ENCODE peak calls at places on chromosomes 12 and 14, in four cellular contexts. H is IMR-90, I is mesendoderm, R is H1. E is an unnamed sample.

GRCh38 chr14:68541128-68541896 is 251.6 kb downstream of the ZFP36L1 start:
- DNase-seq in I (no peak), H (no peak), R (no peak), E (no peak)

GRCh38 chr14:92785601-92786426 is 8.3 kb upstream of the GOLGA5 start:
- DNase-seq in I (peak), H (peak), R (no peak), E (peak)

GRCh38 chr12:31896514-31897039 is 62.6 kb upstream of the RESF1 start:
- DNase-seq in H (peak), R (no peak), I (peak), E (no peak)

GRCh38 chr12:57058454-57058853 is 8.5 kb upstream of the MYO1A start:
- DNase-seq in I (no peak), R (no peak), H (no peak), E (no peak)

GRCh38 chr14:26811756-26812305 is 214.0 kb upstream of the NOVA1 start:
- DNase-seq in I (no peak), H (no peak), R (no peak), E (no peak)

GRCh38 chr12:12704593-12705230 is 8.7 kb upstream of the GPR19 start:
- DNase-seq in I (peak), H (peak), R (no peak), E (peak)

GRCh38 chr14:22650046-22650739 is 6.0 kb upstream of the OR6J1 start:
- DNase-seq in R (no peak), I (no peak), H (no peak), E (no peak)

GRCh38 chr12:8080131-8080530 is 1.9 kb upstream of the NECAP1 start:
- DNase-seq in I (no peak), R (no peak), H (no peak), E (no peak)

GRCh38 chr14:104428860-104429259 is 150.7 kb upstream of the C14orf180 start:
- DNase-seq in I (no peak), R (no peak), H (no peak), E (peak)

GRCh38 chr12:58919271-58920101 is 818 bp downstream of the LRIG3 start:
- DNase-seq in I (peak), H (peak), R (no peak), E (peak)

GRCh38 chr12:49537709-49538601 is 875 bp upstream of the KCNH3 start:
- DNase-seq in I (peak), R (no peak), H (no peak), E (peak)

GRCh38 chr14:92408186-92408585 is 85.2 kb downstream of the SLC24A4 start:
- DNase-seq in R (no peak), H (peak), I (peak), E (no peak)

GRCh38 chr14:53151867-53152626 is 1.1 kb downstream of the DDHD1 start:
- DNase-seq in I (peak), R (no peak), H (peak), E (peak)

GRCh38 chr12:123069436-123070266 is 81.2 kb downstream of the PITPNM2 start:
- DNase-seq in R (no peak), I (no peak), H (no peak), E (no peak)

GRCh38 chr12:6613015-6613775 is 6.0 kb upstream of the CHD4 start:
- DNase-seq in R (no peak), H (peak), I (peak), E (peak)

GRCh38 chr12:102806110-102806509 is 110.9 kb downstream of the PAH start:
- DNase-seq in H (no peak), I (peak), R (no peak), E (no peak)

GRCh38 chr14:89178802-89179201 is 238.2 kb downstream of the FOXN3 start:
- DNase-seq in R (no peak), I (no peak), H (peak), E (no peak)

GRCh38 chr14:98234208-98234607 is 1037.8 kb downstream of the BCL11B start:
- DNase-seq in H (no peak), R (no peak), I (no peak), E (no peak)

GRCh38 chr14:67734675-67735074 is 33.0 kb downstream of the RDH12 start:
- DNase-seq in I (peak), R (no peak), H (peak), E (peak)

GRCh38 chr12:71710276-71711125 is 24.6 kb downstream of the TMEM19 start:
- DNase-seq in I (peak), R (peak), H (peak), E (no peak)

GRCh38 chr12:3030821-3031415 is 46.3 kb upstream of the TSPAN9 start:
- DNase-seq in I (no peak), R (no peak), H (no peak), E (no peak)

GRCh38 chr12:46364777-46365580 is 7.6 kb downstream of the SLC38A2 start:
- DNase-seq in R (no peak), I (no peak), H (peak), E (no peak)

GRCh38 chr14:36583242-36584166 is 1.1 kb upstream of the NKX2-8 start:
- DNase-seq in I (peak), H (no peak), R (no peak), E (peak)

GRCh38 chr14:99609245-99610117 is 5.5 kb upstream of the CCDC85C start:
- DNase-seq in H (peak), I (no peak), R (no peak), E (no peak)

GRCh38 chr12:104064842-104065441 is 611 bp downstream of the HCFC2 start:
- DNase-seq in R (no peak), H (no peak), I (peak), E (no peak)

GRCh38 chr14:90193925-90194324 is 62.4 kb upstream of the PSMC1 start:
- DNase-seq in I (peak), H (no peak), R (no peak), E (peak)

GRCh38 chr12:74365178-74365964 is 172.3 kb upstream of the ATXN7L3B start:
- DNase-seq in I (peak), R (no peak), H (peak), E (peak)

GRCh38 chr12:115354476-115354890 is 670.5 kb upstream of the TBX3 start:
- DNase-seq in H (peak), R (no peak), I (no peak), E (no peak)

GRCh38 chr12:43501705-43502104 is 50.3 kb downstream of the ADAMTS20 start:
- DNase-seq in R (no peak), H (peak), I (peak), E (no peak)

GRCh38 chr14:53542692-53543091 is 389.6 kb upstream of the DDHD1 start:
- DNase-seq in I (no peak), H (peak), R (no peak), E (no peak)

GRCh38 chr12:52390739-52391617 is 5.5 kb upstream of the KRT84 start:
- DNase-seq in I (peak), R (no peak), H (peak), E (peak)

GRCh38 chr14:105857223-105857815 is 330.9 kb downstream of the TMEM121 start:
- DNase-seq in R (no peak), H (no peak), I (no peak), E (no peak)

GRCh38 chr12:109513977-109514376 is 36.5 kb downstream of the UBE3B start:
- DNase-seq in R (no peak), H (peak), I (no peak), E (no peak)

GRCh38 chr12:116765271-116765670 is 27.2 kb downstream of the RNFT2 start:
- DNase-seq in R (no peak), I (peak), H (no peak), E (no peak)

GRCh38 chr14:40757376-40757775 is 849.3 kb upstream of the LRFN5 start:
- DNase-seq in R (no peak), I (peak), H (no peak), E (no peak)

GRCh38 chr12:43653917-43654316 is 101.9 kb upstream of the ADAMTS20 start:
- DNase-seq in R (no peak), I (no peak), H (no peak), E (no peak)

GRCh38 chr12:132419612-132420237 is 70.2 kb upstream of the FBRSL1 start:
- DNase-seq in R (no peak), I (no peak), H (no peak), E (no peak)

GRCh38 chr14:68279437-68279720 is 459.8 kb downstream of the RAD51B start:
- DNase-seq in R (no peak), H (no peak), I (no peak), E (no peak)

GRCh38 chr12:115010324-115010995 is 326.5 kb upstream of the TBX3 start:
- DNase-seq in H (peak), R (no peak), I (no peak), E (no peak)

GRCh38 chr12:120258323-120258896 is 7.1 kb downstream of the PXN start:
- DNase-seq in H (no peak), I (no peak), R (no peak), E (no peak)
- H3K56ac ChIP-seq in H (no peak), I (peak), R (no peak), E (no peak)

GRCh38 chr14:85188836-85189235 is 341.1 kb upstream of the FLRT2 start:
- DNase-seq in H (no peak), R (no peak), I (no peak), E (no peak)
- H3K56ac ChIP-seq in H (no peak), R (no peak), I (no peak), E (no peak)

GRCh38 chr12:75998292-75999063 is 33.1 kb downstream of the PHLDA1 start:
- DNase-seq in R (no peak), H (no peak), I (no peak), E (no peak)
- H3K56ac ChIP-seq in R (no peak), H (no peak), I (no peak), E (no peak)

GRCh38 chr12:65656156-65656885 is 168.0 kb upstream of the HMGA2 start:
- DNase-seq in I (no peak), R (no peak), H (no peak), E (no peak)
- H3K56ac ChIP-seq in I (no peak), R (no peak), H (peak), E (no peak)

GRCh38 chr12:107402041-107403022 is 283.3 kb upstream of the PWP1 start:
- DNase-seq in I (peak), H (peak), R (peak), E (peak)
- H3K56ac ChIP-seq in I (no peak), H (no peak), R (no peak), E (no peak)

GRCh38 chr12:27052176-27052575 is 29.8 kb downstream of the MED21 start:
- DNase-seq in R (no peak), I (no peak), H (no peak), E (no peak)
- H3K56ac ChIP-seq in R (no peak), I (no peak), H (no peak), E (no peak)

GRCh38 chr14:60705100-60705499 is 19.1 kb downstream of the SIX4 start:
- DNase-seq in I (peak), R (no peak), H (no peak), E (no peak)
- H3K56ac ChIP-seq in I (no peak), R (peak), H (no peak), E (no peak)

DNA sequence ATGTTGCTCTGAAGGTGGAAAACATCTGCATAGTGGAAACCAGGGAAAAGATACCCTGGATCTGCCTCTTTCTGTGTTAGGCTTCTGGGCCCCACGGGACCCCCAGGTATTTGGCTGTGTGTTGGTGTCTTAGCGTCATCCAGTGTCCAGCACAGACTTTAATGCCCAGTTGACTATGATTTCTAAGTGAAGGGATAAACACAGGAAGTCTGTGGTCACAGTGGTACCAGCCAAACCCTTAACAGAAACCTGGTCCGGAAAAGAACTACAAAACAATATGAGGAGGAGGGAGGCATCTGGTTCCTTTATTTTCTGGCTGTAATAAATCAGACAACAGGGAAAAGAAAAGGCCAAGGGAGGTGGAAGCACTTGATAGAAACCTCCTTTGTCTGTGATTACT is 56.4 kb downstream of the CMKLR1 start:
- DNase-seq in I (no peak), H (no peak), R (no peak), E (no peak)
- H3K56ac ChIP-seq in I (no peak), H (no peak), R (no peak), E (no peak)

E was measured in H9.